ENCODE peak calls at places on chromosomes 2 and 18, in seven cellular contexts. One of them, this sample, is unnamed.

GRCh38 chr18:79586436-79587297 is 92.9 kb upstream of the CTDP1 start:
- DNase-seq in mammary epithelial cell: no peak
- DNase-seq in IMR-90: no peak
- DNase-seq in colonic mucosa: no peak
- DNase-seq in mesendoderm: no peak
- DNase-seq in neural progenitor cell: no peak
- DNase-seq in fibroblast of lung: no peak
- DNase-seq in this sample: peak

GRCh38 chr2:95361216-95361980 is 41.1 kb upstream of the FAHD2A start:
- DNase-seq in mammary epithelial cell: no peak
- DNase-seq in IMR-90: no peak
- DNase-seq in colonic mucosa: no peak
- DNase-seq in mesendoderm: no peak
- DNase-seq in neural progenitor cell: no peak
- DNase-seq in fibroblast of lung: no peak
- DNase-seq in this sample: peak

GRCh38 chr2:240528406-240529040 is 29.3 kb downstream of the ANKMY1 start:
- DNase-seq in mammary epithelial cell: no peak
- DNase-seq in IMR-90: no peak
- DNase-seq in colonic mucosa: no peak
- DNase-seq in mesendoderm: no peak
- DNase-seq in neural progenitor cell: no peak
- DNase-seq in fibroblast of lung: no peak
- DNase-seq in this sample: peak

GRCh38 chr2:98552499-98553179 is 55.7 kb downstream of the COA5 start:
- DNase-seq in mammary epithelial cell: no peak
- DNase-seq in IMR-90: peak
- DNase-seq in colonic mucosa: no peak
- DNase-seq in mesendoderm: no peak
- DNase-seq in neural progenitor cell: no peak
- DNase-seq in fibroblast of lung: peak
- DNase-seq in this sample: no peak

GRCh38 chr2:190443778-190444481 is 35.8 kb downstream of the MFSD6 start:
- DNase-seq in mammary epithelial cell: peak
- DNase-seq in IMR-90: peak
- DNase-seq in colonic mucosa: no peak
- DNase-seq in mesendoderm: no peak
- DNase-seq in neural progenitor cell: no peak
- DNase-seq in fibroblast of lung: peak
- DNase-seq in this sample: no peak

GRCh38 chr2:42903821-42904575 is 111.6 kb upstream of the HAAO start:
- DNase-seq in mammary epithelial cell: no peak
- DNase-seq in IMR-90: no peak
- DNase-seq in colonic mucosa: no peak
- DNase-seq in mesendoderm: peak
- DNase-seq in neural progenitor cell: no peak
- DNase-seq in fibroblast of lung: no peak
- DNase-seq in this sample: no peak

GRCh38 chr2:186485576-186485870 is 537 bp upstream of the ZC3H15 start:
- DNase-seq in mammary epithelial cell: no peak
- DNase-seq in IMR-90: no peak
- DNase-seq in colonic mucosa: no peak
- DNase-seq in mesendoderm: no peak
- DNase-seq in neural progenitor cell: no peak
- DNase-seq in fibroblast of lung: no peak
- DNase-seq in this sample: no peak

GRCh38 chr2:8877332-8877731 is 39.9 kb upstream of the KIDINS220 start:
- DNase-seq in mammary epithelial cell: no peak
- DNase-seq in IMR-90: no peak
- DNase-seq in colonic mucosa: no peak
- DNase-seq in mesendoderm: no peak
- DNase-seq in neural progenitor cell: no peak
- DNase-seq in fibroblast of lung: no peak
- DNase-seq in this sample: no peak

GRCh38 chr2:169080250-169081035 is 11.1 kb downstream of the DHRS9 start:
- DNase-seq in mammary epithelial cell: peak
- DNase-seq in IMR-90: no peak
- DNase-seq in colonic mucosa: no peak
- DNase-seq in mesendoderm: no peak
- DNase-seq in neural progenitor cell: no peak
- DNase-seq in fibroblast of lung: peak
- DNase-seq in this sample: no peak

GRCh38 chr2:39188958-39189499 is 54.7 kb downstream of the CDKL4 start:
- DNase-seq in mammary epithelial cell: no peak
- DNase-seq in IMR-90: no peak
- DNase-seq in colonic mucosa: no peak
- DNase-seq in mesendoderm: no peak
- DNase-seq in neural progenitor cell: no peak
- DNase-seq in fibroblast of lung: no peak
- DNase-seq in this sample: no peak

GRCh38 chr2:157887946-157888345 is 11.8 kb upstream of the ACVR1 start:
- DNase-seq in mammary epithelial cell: no peak
- DNase-seq in IMR-90: no peak
- DNase-seq in colonic mucosa: no peak
- DNase-seq in mesendoderm: no peak
- DNase-seq in neural progenitor cell: no peak
- DNase-seq in fibroblast of lung: no peak
- DNase-seq in this sample: no peak

GRCh38 chr18:9796933-9797549 is 88.7 kb upstream of the TXNDC2 start:
- DNase-seq in mammary epithelial cell: no peak
- DNase-seq in IMR-90: no peak
- DNase-seq in colonic mucosa: no peak
- DNase-seq in mesendoderm: no peak
- DNase-seq in neural progenitor cell: no peak
- DNase-seq in fibroblast of lung: no peak
- DNase-seq in this sample: no peak

GRCh38 chr2:18440141-18440605 is 120.3 kb downstream of the RDH14 start:
- DNase-seq in mammary epithelial cell: peak
- DNase-seq in IMR-90: peak
- DNase-seq in colonic mucosa: no peak
- DNase-seq in mesendoderm: no peak
- DNase-seq in neural progenitor cell: no peak
- DNase-seq in fibroblast of lung: peak
- DNase-seq in this sample: no peak

GRCh38 chr18:26192233-26192632 is 34.0 kb upstream of the TAF4B start:
- DNase-seq in mammary epithelial cell: no peak
- DNase-seq in IMR-90: no peak
- DNase-seq in colonic mucosa: no peak
- DNase-seq in mesendoderm: no peak
- DNase-seq in neural progenitor cell: no peak
- DNase-seq in fibroblast of lung: no peak
- DNase-seq in this sample: no peak

GRCh38 chr18:22228930-22229329 is 59.5 kb downstream of the GATA6 start:
- DNase-seq in mammary epithelial cell: peak
- DNase-seq in IMR-90: peak
- DNase-seq in colonic mucosa: no peak
- DNase-seq in mesendoderm: no peak
- DNase-seq in neural progenitor cell: no peak
- DNase-seq in fibroblast of lung: peak
- DNase-seq in this sample: no peak

GRCh38 chr18:51569561-51569960 is 372.1 kb upstream of the MEX3C start:
- DNase-seq in mammary epithelial cell: no peak
- DNase-seq in IMR-90: no peak
- DNase-seq in colonic mucosa: no peak
- DNase-seq in mesendoderm: peak
- DNase-seq in neural progenitor cell: no peak
- DNase-seq in fibroblast of lung: no peak
- DNase-seq in this sample: peak

GRCh38 chr2:1641498-1641897 is 102.8 kb downstream of the PXDN start:
- DNase-seq in mammary epithelial cell: no peak
- DNase-seq in IMR-90: no peak
- DNase-seq in colonic mucosa: peak
- DNase-seq in mesendoderm: peak
- DNase-seq in neural progenitor cell: peak
- DNase-seq in fibroblast of lung: peak
- DNase-seq in this sample: peak

GRCh38 chr2:223943561-223944008 is 1.6 kb downstream of the WDFY1 start:
- DNase-seq in mammary epithelial cell: peak
- DNase-seq in IMR-90: peak
- DNase-seq in colonic mucosa: peak
- DNase-seq in mesendoderm: no peak
- DNase-seq in neural progenitor cell: no peak
- DNase-seq in fibroblast of lung: peak
- DNase-seq in this sample: no peak

GRCh38 chr2:174053784-174054183 is 88.6 kb upstream of the SP3 start:
- DNase-seq in mammary epithelial cell: no peak
- DNase-seq in IMR-90: peak
- DNase-seq in colonic mucosa: no peak
- DNase-seq in mesendoderm: peak
- DNase-seq in neural progenitor cell: peak
- DNase-seq in fibroblast of lung: no peak
- DNase-seq in this sample: peak

GRCh38 chr2:157853211-157853610 is 22.9 kb downstream of the ACVR1 start:
- DNase-seq in mammary epithelial cell: no peak
- DNase-seq in IMR-90: no peak
- DNase-seq in colonic mucosa: no peak
- DNase-seq in mesendoderm: peak
- DNase-seq in neural progenitor cell: no peak
- DNase-seq in fibroblast of lung: no peak
- DNase-seq in this sample: peak

GRCh38 chr2:166373951-166374350 is 1.8 kb downstream of the SCN9A start:
- DNase-seq in mammary epithelial cell: peak
- DNase-seq in IMR-90: peak
- DNase-seq in colonic mucosa: no peak
- DNase-seq in mesendoderm: peak
- DNase-seq in neural progenitor cell: no peak
- DNase-seq in fibroblast of lung: peak
- DNase-seq in this sample: no peak
- H3K9ac ChIP-seq in mammary epithelial cell: no peak
- H3K9ac ChIP-seq in IMR-90: no peak
- H3K9ac ChIP-seq in colonic mucosa: no peak
- H3K9ac ChIP-seq in mesendoderm: no peak
- H3K9ac ChIP-seq in neural progenitor cell: no peak
- H3K9ac ChIP-seq in fibroblast of lung: no peak
- H3K9ac ChIP-seq in this sample: no peak

GRCh38 chr18:77205769-77206168 is 43.9 kb upstream of the GALR1 start:
- DNase-seq in mammary epithelial cell: no peak
- DNase-seq in IMR-90: no peak
- DNase-seq in colonic mucosa: no peak
- DNase-seq in mesendoderm: no peak
- DNase-seq in neural progenitor cell: no peak
- DNase-seq in fibroblast of lung: no peak
- DNase-seq in this sample: no peak
- H3K27ac ChIP-seq in mammary epithelial cell: no peak
- H3K27ac ChIP-seq in IMR-90: no peak
- H3K27ac ChIP-seq in colonic mucosa: no peak
- H3K27ac ChIP-seq in mesendoderm: no peak
- H3K27ac ChIP-seq in neural progenitor cell: no peak
- H3K27ac ChIP-seq in fibroblast of lung: no peak
- H3K27ac ChIP-seq in this sample: no peak

GRCh38 chr18:48780151-48781001 is 170.4 kb downstream of the SMAD7 start:
- DNase-seq in mammary epithelial cell: no peak
- DNase-seq in IMR-90: peak
- DNase-seq in colonic mucosa: no peak
- DNase-seq in mesendoderm: no peak
- DNase-seq in neural progenitor cell: no peak
- DNase-seq in fibroblast of lung: peak
- DNase-seq in this sample: no peak
- H3K9ac ChIP-seq in mammary epithelial cell: no peak
- H3K9ac ChIP-seq in IMR-90: peak
- H3K9ac ChIP-seq in colonic mucosa: no peak
- H3K9ac ChIP-seq in mesendoderm: peak
- H3K9ac ChIP-seq in neural progenitor cell: no peak
- H3K9ac ChIP-seq in fibroblast of lung: peak
- H3K9ac ChIP-seq in this sample: no peak

DNA sequence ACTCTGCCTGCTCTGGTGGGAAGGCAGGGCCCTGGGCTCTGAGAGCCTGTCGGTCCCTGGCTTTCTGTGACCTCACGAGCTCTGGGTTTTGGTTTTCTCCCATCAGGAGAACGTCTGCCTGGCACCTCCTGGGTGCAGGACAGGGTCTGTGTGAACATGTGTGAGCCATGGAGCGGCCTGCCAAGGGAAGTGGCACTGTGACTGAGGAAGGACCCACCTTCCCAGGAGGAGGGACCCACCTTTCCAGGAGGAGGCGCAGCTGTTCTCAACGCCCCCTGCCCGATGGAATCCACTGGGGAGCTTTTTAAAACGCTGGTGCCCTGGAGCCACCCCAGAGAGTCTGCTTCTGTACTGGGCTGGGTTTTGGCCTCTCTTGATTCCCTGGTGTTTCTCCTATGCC is 168.7 kb downstream of the GLI2 start:
- DNase-seq in mammary epithelial cell: no peak
- DNase-seq in IMR-90: no peak
- DNase-seq in colonic mucosa: no peak
- DNase-seq in mesendoderm: peak
- DNase-seq in neural progenitor cell: no peak
- DNase-seq in fibroblast of lung: no peak
- DNase-seq in this sample: peak
- H3K27ac ChIP-seq in mammary epithelial cell: no peak
- H3K27ac ChIP-seq in IMR-90: no peak
- H3K27ac ChIP-seq in colonic mucosa: no peak
- H3K27ac ChIP-seq in mesendoderm: no peak
- H3K27ac ChIP-seq in neural progenitor cell: no peak
- H3K27ac ChIP-seq in fibroblast of lung: no peak
- H3K27ac ChIP-seq in this sample: peak

GRCh38 chr2:216188956-216189355 is 79.8 kb downstream of the XRCC5 start:
- DNase-seq in mammary epithelial cell: peak
- DNase-seq in IMR-90: peak
- DNase-seq in colonic mucosa: no peak
- DNase-seq in mesendoderm: no peak
- DNase-seq in neural progenitor cell: no peak
- DNase-seq in fibroblast of lung: peak
- DNase-seq in this sample: no peak
- H3K9ac ChIP-seq in mammary epithelial cell: peak
- H3K9ac ChIP-seq in IMR-90: no peak
- H3K9ac ChIP-seq in colonic mucosa: no peak
- H3K9ac ChIP-seq in mesendoderm: no peak
- H3K9ac ChIP-seq in neural progenitor cell: no peak
- H3K9ac ChIP-seq in fibroblast of lung: no peak
- H3K9ac ChIP-seq in this sample: no peak

GRCh38 chr2:187867165-187867564 is 312.9 kb upstream of the TFPI start:
- DNase-seq in mammary epithelial cell: no peak
- DNase-seq in IMR-90: no peak
- DNase-seq in colonic mucosa: no peak
- DNase-seq in mesendoderm: no peak
- DNase-seq in neural progenitor cell: no peak
- DNase-seq in fibroblast of lung: no peak
- DNase-seq in this sample: no peak
- H3K27ac ChIP-seq in mammary epithelial cell: no peak
- H3K27ac ChIP-seq in IMR-90: no peak
- H3K27ac ChIP-seq in colonic mucosa: no peak
- H3K27ac ChIP-seq in mesendoderm: no peak
- H3K27ac ChIP-seq in neural progenitor cell: no peak
- H3K27ac ChIP-seq in fibroblast of lung: no peak
- H3K27ac ChIP-seq in this sample: no peak

DNA sequence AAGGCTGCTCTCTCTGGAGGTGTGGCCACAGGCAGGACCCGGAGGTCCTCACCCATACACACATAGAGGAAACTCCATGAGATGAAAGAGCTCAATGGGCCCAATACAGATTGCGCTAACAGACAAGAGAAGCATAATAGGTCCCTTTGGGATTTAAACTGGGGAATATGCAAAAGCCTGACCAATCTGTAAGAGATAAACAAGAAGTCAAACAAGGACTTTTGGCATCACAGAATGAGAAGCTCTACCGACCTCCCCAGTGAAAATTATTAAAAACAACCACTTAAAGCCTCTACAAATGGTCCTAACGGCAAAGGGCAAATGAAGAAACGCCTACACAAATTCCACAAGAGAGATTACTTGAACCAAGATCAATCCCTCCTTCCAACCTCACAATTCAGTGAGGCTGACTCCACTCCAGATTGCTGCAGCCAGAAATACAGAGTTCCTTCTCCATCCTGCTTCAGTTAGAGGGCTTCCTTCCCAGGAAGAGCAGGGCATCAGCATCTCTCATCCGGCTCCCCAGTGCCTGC is 10.8 kb downstream of the IWS1 start:
- DNase-seq in mammary epithelial cell: no peak
- DNase-seq in IMR-90: no peak
- DNase-seq in colonic mucosa: no peak
- DNase-seq in mesendoderm: no peak
- DNase-seq in neural progenitor cell: no peak
- DNase-seq in fibroblast of lung: peak
- DNase-seq in this sample: no peak
- H3K9ac ChIP-seq in mammary epithelial cell: no peak
- H3K9ac ChIP-seq in IMR-90: no peak
- H3K9ac ChIP-seq in colonic mucosa: no peak
- H3K9ac ChIP-seq in mesendoderm: no peak
- H3K9ac ChIP-seq in neural progenitor cell: no peak
- H3K9ac ChIP-seq in fibroblast of lung: no peak
- H3K9ac ChIP-seq in this sample: no peak

This sample was measured in endodermal cell.